ENCODE peak calls at places on chromosomes 2 and 18, in ten cellular contexts. M, V, D, L, C, Z, T, G, I and Q are unnamed samples.

GRCh38 chr2:229350928-229351327 is 79.8 kb upstream of the PID1 start:
- DNase-seq in M (no peak), V (no peak), D (no peak), L (no peak), C (no peak), Z (no peak), T (no peak), G (no peak), I (no peak), Q (no peak)

GRCh38 chr2:52368141-52368540 is 1336.2 kb upstream of the NRXN1 start:
- DNase-seq in M (no peak), V (no peak), D (no peak), L (no peak), C (no peak), Z (no peak), T (no peak), G (no peak), I (no peak), Q (no peak)

GRCh38 chr2:1730047-1730937 is 14.0 kb downstream of the PXDN start:
- DNase-seq in M (no peak), V (no peak), D (peak), L (no peak), C (peak), Z (peak), T (no peak), G (peak), I (no peak), Q (peak)

GRCh38 chr18:74493689-74494088 is 2.5 kb upstream of the CNDP2 start:
- DNase-seq in M (peak), V (no peak), D (peak), L (no peak), C (no peak), Z (peak), T (no peak), G (no peak), I (peak), Q (peak)

GRCh38 chr2:37324786-37325624 is at the start of gene PRKD3:
- DNase-seq in M (peak), V (peak), D (no peak), L (peak), C (peak), Z (peak), T (peak), G (peak), I (peak), Q (no peak)

GRCh38 chr18:55504808-55505207 is 83.2 kb downstream of the TCF4 start:
- DNase-seq in M (no peak), V (no peak), D (no peak), L (no peak), C (no peak), Z (no peak), T (no peak), G (no peak), I (no peak), Q (no peak)

GRCh38 chr2:64036343-64036742 is 17.1 kb upstream of the VPS54 start:
- DNase-seq in M (no peak), V (no peak), D (no peak), L (no peak), C (peak), Z (peak), T (no peak), G (no peak), I (no peak), Q (no peak)

GRCh38 chr2:105943977-105944376 is 199.3 kb downstream of the NCK2 start:
- DNase-seq in M (no peak), V (no peak), D (no peak), L (no peak), C (no peak), Z (no peak), T (no peak), G (no peak), I (no peak), Q (no peak)

GRCh38 chr2:60945341-60945740 is 64.0 kb downstream of the REL start:
- DNase-seq in M (no peak), V (no peak), D (no peak), L (peak), C (no peak), Z (no peak), T (no peak), G (no peak), I (no peak), Q (no peak)

GRCh38 chr2:176560296-176560695 is 291.1 kb downstream of the MTX2 start:
- DNase-seq in M (no peak), V (no peak), D (no peak), L (no peak), C (no peak), Z (no peak), T (no peak), G (no peak), I (no peak), Q (no peak)

GRCh38 chr2:204205548-204205947 is 269.0 kb downstream of the ICOS start:
- DNase-seq in M (peak), V (no peak), D (no peak), L (no peak), C (no peak), Z (no peak), T (no peak), G (no peak), I (no peak), Q (no peak)

GRCh38 chr2:234804704-234805103 is 147.1 kb upstream of the SH3BP4 start:
- DNase-seq in M (no peak), V (no peak), D (no peak), L (no peak), C (no peak), Z (no peak), T (no peak), G (no peak), I (no peak), Q (no peak)

GRCh38 chr2:5365871-5366461 is 326.2 kb upstream of the SOX11 start:
- DNase-seq in M (peak), V (peak), D (peak), L (peak), C (peak), Z (peak), T (peak), G (peak), I (peak), Q (no peak)

GRCh38 chr2:8456149-8457091 is 225.4 kb upstream of the ID2 start:
- DNase-seq in M (peak), V (no peak), D (no peak), L (no peak), C (no peak), Z (no peak), T (no peak), G (peak), I (no peak), Q (no peak)

GRCh38 chr2:149002891-149003740 is 35.4 kb upstream of the LYPD6B start:
- DNase-seq in M (no peak), V (no peak), D (no peak), L (no peak), C (no peak), Z (no peak), T (no peak), G (peak), I (no peak), Q (no peak)

GRCh38 chr2:235807347-235807746 is 313.5 kb downstream of the AGAP1 start:
- DNase-seq in M (peak), V (no peak), D (no peak), L (no peak), C (no peak), Z (no peak), T (no peak), G (peak), I (peak), Q (no peak)

GRCh38 chr2:69437751-69438154 is 518 bp upstream of the NFU1 start:
- DNase-seq in M (no peak), V (peak), D (peak), L (peak), C (peak), Z (no peak), T (no peak), G (no peak), I (peak), Q (no peak)

GRCh38 chr18:59272971-59273935 is at the start of gene RAX:
- DNase-seq in M (peak), V (no peak), D (no peak), L (no peak), C (peak), Z (no peak), T (no peak), G (peak), I (no peak), Q (no peak)

GRCh38 chr2:225399509-225399908 is at the start of gene NYAP2:
- DNase-seq in M (peak), V (no peak), D (no peak), L (peak), C (no peak), Z (no peak), T (no peak), G (no peak), I (no peak), Q (no peak)

GRCh38 chr2:45993476-45993991 is 303.7 kb upstream of the EPAS1 start:
- DNase-seq in M (peak), V (peak), D (peak), L (peak), C (peak), Z (peak), T (peak), G (no peak), I (peak), Q (peak)

GRCh38 chr2:46645681-46646162 is 166.4 kb downstream of the TMEM247 start:
- DNase-seq in M (no peak), V (no peak), D (peak), L (peak), C (peak), Z (peak), T (no peak), G (no peak), I (no peak), Q (no peak)